ENCODE peak calls at places on chromosome 16, in four cellular contexts. K is neural progenitor cell; I is CD8-positive, alpha-beta memory T cell; P is tibial artery. B is an unnamed sample. For H3K4me1, the result is how much of the 10 kb centered on the place peaks cover.

GRCh38 chr16:27328937-27329336 is 15.2 kb downstream of the IL4R start:
- DNase-seq in K (no peak), I (no peak), P (no peak), B (no peak)

GRCh38 chr16:78596996-78597422 is 497.6 kb downstream of the WWOX start:
- DNase-seq in K (no peak), I (no peak), P (no peak), B (no peak)

GRCh38 chr16:61014869-61015268 is 1021.4 kb downstream of the CDH8 start:
- DNase-seq in K (no peak), I (no peak), P (no peak), B (no peak)

GRCh38 chr16:4474192-4474961 is at the start of gene NMRAL1:
- DNase-seq in K (peak), I (peak), P (peak), B (peak)

GRCh38 chr16:48687421-48688038 is 77.5 kb upstream of the N4BP1 start:
- DNase-seq in K (peak), I (no peak), P (peak), B (no peak)

GRCh38 chr16:3149630-3150345 is 15.0 kb downstream of the ZNF213 start:
- DNase-seq in K (peak), I (no peak), P (peak), B (no peak)

GRCh38 chr16:75074920-75075687 is 41.5 kb downstream of the LDHD start:
- DNase-seq in K (no peak), I (peak), P (no peak), B (no peak)

GRCh38 chr16:83781-84615 is 6.0 kb downstream of the MPG start:
- DNase-seq in K (no peak), I (no peak), P (no peak), B (no peak)

GRCh38 chr16:7150230-7150629 is 182.4 kb upstream of the RBFOX1 start:
- DNase-seq in K (no peak), I (no peak), P (no peak), B (no peak)

GRCh38 chr16:14177704-14178103 is 106.6 kb downstream of the MRTFB start:
- DNase-seq in K (no peak), I (no peak), P (no peak), B (no peak)

GRCh38 chr16:70454221-70455034 is at the start of gene FCSK:
- DNase-seq in K (peak), I (peak), P (no peak), B (no peak)

GRCh38 chr16:30637952-30638351 is 12.8 kb upstream of the PRR14 start:
- DNase-seq in K (peak), I (no peak), P (no peak), B (no peak)

GRCh38 chr16:63061319-63061718 is 1025.1 kb upstream of the CDH8 start:
- DNase-seq in K (no peak), I (no peak), P (no peak), B (no peak)

GRCh38 chr16:64362193-64362592 is 759.7 kb downstream of the CDH11 start:
- DNase-seq in K (no peak), I (no peak), P (no peak), B (no peak)

GRCh38 chr16:554640-555413 is 5.4 kb upstream of the PRR35 start:
- DNase-seq in K (no peak), I (no peak), P (no peak), B (no peak)

GRCh38 chr16:82772215-82772614 is 145.4 kb downstream of the CDH13 start:
- DNase-seq in K (no peak), I (no peak), P (no peak), B (no peak)

GRCh38 chr16:1964046-1964505 is 550 bp downstream of the RPS2 start:
- DNase-seq in K (peak), I (peak), P (no peak), B (no peak)

DNA sequence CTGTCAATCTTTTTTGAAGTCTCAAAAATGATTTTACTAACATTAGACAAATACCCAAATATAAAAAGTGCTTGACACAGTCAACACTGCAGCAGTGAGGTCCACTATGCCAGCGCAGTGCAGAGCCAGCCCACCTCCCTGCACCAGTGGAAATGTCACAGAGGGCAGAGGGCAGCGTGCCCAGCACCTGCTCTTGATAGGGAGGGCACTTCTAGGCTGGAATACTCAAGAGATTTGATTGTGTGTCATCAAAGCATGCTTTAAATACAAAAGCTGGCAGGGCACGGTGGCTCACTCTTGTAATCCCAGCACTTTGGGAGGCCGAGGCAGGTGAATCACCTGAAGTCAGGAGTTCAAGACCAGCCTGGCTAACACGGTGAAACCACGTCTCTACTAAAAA is 136.0 kb downstream of the ANKRD11 start:
- DNase-seq in K (no peak), I (no peak), P (no peak), B (no peak)
- H3K4me1 ChIP-seq in K (under half), I (half or more), P (under half), B (under half)

GRCh38 chr16:49821156-49821555 is 34.8 kb downstream of the ZNF423 start:
- DNase-seq in K (no peak), I (no peak), P (no peak), B (no peak)
- H3K27ac ChIP-seq in K (no peak), I (no peak), P (no peak), B (no peak)

DNA sequence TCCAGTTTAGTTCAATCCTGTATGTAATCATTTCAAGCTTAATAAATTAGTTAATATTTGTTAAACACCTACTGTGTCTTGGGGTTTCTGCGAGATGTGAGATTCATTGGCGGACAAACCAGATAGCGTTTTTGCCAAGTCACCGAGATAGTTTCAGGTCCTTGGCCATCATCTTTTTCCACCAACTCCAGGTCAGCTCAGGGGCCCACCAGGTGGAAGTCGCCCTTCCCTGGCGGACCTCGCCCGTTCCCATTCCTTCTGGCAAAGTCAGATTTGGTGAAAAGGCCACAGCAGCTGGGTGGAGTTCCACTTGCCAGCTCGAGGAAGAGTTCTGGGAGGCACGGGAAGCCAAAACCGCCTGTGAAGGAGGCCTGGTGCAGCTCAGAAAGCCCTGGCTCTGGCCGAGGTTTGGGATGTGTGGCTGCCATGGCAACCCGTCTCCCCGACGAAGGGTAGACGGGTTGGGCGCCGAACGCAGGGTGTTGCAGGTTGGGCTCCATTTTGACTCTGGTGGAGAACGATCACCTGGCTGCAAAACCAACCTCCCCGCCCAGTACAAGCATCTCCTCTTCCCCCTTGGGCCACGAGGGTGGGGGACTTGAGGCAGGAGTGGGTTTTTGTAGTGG is 39.5 kb downstream of the CMIP start:
- DNase-seq in K (no peak), I (no peak), P (no peak), B (no peak)
- H3K4me1 ChIP-seq in K (under half), I (under half), P (under half), B (under half)

DNA sequence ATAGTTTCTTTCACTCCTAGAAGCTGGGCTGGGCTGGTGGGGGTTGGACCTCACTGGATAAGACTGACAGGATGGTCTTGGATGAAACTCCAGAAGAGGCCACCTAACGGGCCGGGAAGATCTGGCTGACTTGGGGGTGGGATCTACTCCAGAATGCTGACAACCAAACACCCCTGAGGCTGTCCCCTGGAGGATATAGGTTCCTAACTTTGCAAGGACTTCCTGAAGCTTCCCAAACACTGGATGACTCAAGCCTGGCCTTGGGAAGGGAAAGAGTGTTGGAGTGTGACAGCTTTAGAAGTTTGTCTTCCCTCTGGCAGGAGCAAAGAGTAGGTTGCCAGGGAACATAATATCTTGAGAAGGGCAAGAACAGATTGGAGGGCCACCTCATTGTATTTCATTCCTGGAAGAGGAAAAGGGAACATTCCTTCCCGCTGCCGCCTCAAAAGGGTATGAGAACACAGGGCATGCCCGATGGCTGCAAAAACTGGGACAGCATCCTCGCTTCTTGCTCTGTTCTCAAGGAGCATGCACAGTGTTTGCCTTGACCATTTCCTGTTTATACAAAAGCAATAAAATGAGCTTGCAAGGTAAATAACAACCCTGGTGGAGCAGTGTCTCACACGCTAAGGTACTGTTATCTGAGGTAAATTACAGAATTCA is 6.8 kb upstream of the CYB5B start:
- DNase-seq in K (no peak), I (no peak), P (no peak), B (no peak)
- H3K27ac ChIP-seq in K (no peak), I (no peak), P (no peak), B (peak)

GRCh38 chr16:21611178-21611545 is 11.8 kb downstream of the METTL9 start:
- DNase-seq in K (no peak), I (no peak), P (no peak), B (no peak)
- H3K4me1 ChIP-seq in K (under half), I (half or more), P (under half), B (under half)

GRCh38 chr16:88940196-88941050 is 36.6 kb downstream of the CBFA2T3 start:
- DNase-seq in K (peak), I (no peak), P (no peak), B (no peak)
- H3K27ac ChIP-seq in K (no peak), I (no peak), P (no peak), B (no peak)

DNA sequence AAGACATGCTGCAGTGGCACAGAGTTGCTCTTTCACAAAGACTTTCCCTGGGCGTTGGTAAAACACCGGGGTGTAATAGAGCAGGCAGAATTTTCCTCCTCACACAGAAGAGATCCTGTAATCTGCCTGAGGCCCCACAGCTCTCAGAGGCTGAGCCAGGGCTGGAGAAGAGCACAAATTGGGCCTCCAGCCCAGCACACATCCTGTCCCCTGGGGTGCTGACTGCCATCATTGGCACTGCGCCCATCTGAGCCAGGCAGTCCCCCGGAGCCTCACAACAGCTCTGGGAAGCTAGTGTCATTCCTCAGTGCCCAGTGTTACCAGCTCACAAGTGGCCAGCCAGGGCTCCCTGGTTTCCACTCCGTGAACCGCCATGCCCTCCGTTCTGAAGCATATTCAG is 119.4 kb downstream of the SOCS1 start:
- DNase-seq in K (no peak), I (no peak), P (no peak), B (no peak)
- H3K4me1 ChIP-seq in K (under half), I (under half), P (under half), B (under half)

GRCh38 chr16:85225291-85225690 is 113.0 kb upstream of the CIBAR2 start:
- DNase-seq in K (no peak), I (no peak), P (no peak), B (no peak)
- H3K27ac ChIP-seq in K (no peak), I (no peak), P (no peak), B (no peak)